ENCODE peak calls at places on chromosome 3, in ten cellular contexts. Q, C, D, I, K, W, Y, Z, E and O are unnamed samples. For H3K4me1 and H3K36me3, the result is how much of the 10 kb centered on the place peaks cover.

GRCh38 chr3:105516972-105517371 is 150.3 kb downstream of the ALCAM start:
- DNase-seq in K (no peak), Q (peak), C (no peak), Z (peak), I (peak), Y (no peak), D (no peak), W (no peak), E (no peak), O (no peak)

GRCh38 chr3:112446343-112446742 is 52.9 kb downstream of the BTLA start:
- DNase-seq in Q (peak), I (peak), Y (no peak), W (no peak), K (no peak), D (no peak), E (no peak), C (peak), Z (peak), O (no peak)

GRCh38 chr3:149898771-149899170 is 71.9 kb downstream of the PFN2 start:
- DNase-seq in Y (no peak), C (no peak), Z (no peak), D (no peak), E (no peak), K (peak), I (no peak), Q (peak), W (peak), O (no peak)

GRCh38 chr3:146543461-146544012 is 870 bp downstream of the PLSCR1 start:
- DNase-seq in Q (peak), Z (no peak), W (peak), C (peak), Y (peak), I (peak), K (peak), E (peak), D (no peak), O (no peak)

GRCh38 chr3:54906763-54907162 is 21.1 kb downstream of the LRTM1 start:
- DNase-seq in Q (no peak), D (no peak), E (no peak), I (no peak), C (no peak), Z (no peak), Y (no peak), K (no peak), W (no peak), O (no peak)

GRCh38 chr3:53823026-53823955 is 22.9 kb downstream of the CHDH start:
- DNase-seq in Q (no peak), Y (no peak), C (no peak), D (no peak), K (no peak), I (no peak), E (no peak), Z (no peak), W (no peak), O (no peak)

GRCh38 chr3:41357271-41357670 is 158.0 kb downstream of the CTNNB1 start:
- DNase-seq in E (no peak), Q (no peak), Z (no peak), D (no peak), C (no peak), I (no peak), Y (no peak), W (no peak), K (no peak), O (no peak)

GRCh38 chr3:87796137-87796899 is 262.5 kb downstream of the CGGBP1 start:
- DNase-seq in K (no peak), Y (no peak), I (peak), W (no peak), E (no peak), D (no peak), Z (no peak), Q (no peak), C (no peak), O (no peak)

GRCh38 chr3:27976933-27977332 is 254.8 kb upstream of the EOMES start:
- DNase-seq in W (no peak), Z (no peak), D (no peak), K (peak), E (peak), Y (no peak), Q (peak), I (peak), C (peak), O (peak)

GRCh38 chr3:99342374-99342773 is 296.0 kb upstream of the COL8A1 start:
- DNase-seq in Q (no peak), W (no peak), E (no peak), D (no peak), Y (no peak), C (no peak), I (no peak), K (no peak), Z (no peak), O (no peak)

GRCh38 chr3:133893683-133894333 is 1.9 kb downstream of the RAB6B start:
- DNase-seq in Q (no peak), Z (no peak), I (no peak), K (no peak), W (no peak), C (no peak), Y (no peak), E (no peak), D (no peak), O (no peak)

GRCh38 chr3:175648939-175649338 is 789.8 kb downstream of the NAALADL2 start:
- DNase-seq in I (no peak), K (no peak), E (no peak), Z (no peak), D (no peak), Q (no peak), C (no peak), Y (no peak), W (no peak), O (no peak)
- H3K4me1 ChIP-seq in I (under half), K (under half), E (under half), Z (under half), D (under half), Q (under half), C (under half), Y (under half), W (under half), O (under half)

DNA sequence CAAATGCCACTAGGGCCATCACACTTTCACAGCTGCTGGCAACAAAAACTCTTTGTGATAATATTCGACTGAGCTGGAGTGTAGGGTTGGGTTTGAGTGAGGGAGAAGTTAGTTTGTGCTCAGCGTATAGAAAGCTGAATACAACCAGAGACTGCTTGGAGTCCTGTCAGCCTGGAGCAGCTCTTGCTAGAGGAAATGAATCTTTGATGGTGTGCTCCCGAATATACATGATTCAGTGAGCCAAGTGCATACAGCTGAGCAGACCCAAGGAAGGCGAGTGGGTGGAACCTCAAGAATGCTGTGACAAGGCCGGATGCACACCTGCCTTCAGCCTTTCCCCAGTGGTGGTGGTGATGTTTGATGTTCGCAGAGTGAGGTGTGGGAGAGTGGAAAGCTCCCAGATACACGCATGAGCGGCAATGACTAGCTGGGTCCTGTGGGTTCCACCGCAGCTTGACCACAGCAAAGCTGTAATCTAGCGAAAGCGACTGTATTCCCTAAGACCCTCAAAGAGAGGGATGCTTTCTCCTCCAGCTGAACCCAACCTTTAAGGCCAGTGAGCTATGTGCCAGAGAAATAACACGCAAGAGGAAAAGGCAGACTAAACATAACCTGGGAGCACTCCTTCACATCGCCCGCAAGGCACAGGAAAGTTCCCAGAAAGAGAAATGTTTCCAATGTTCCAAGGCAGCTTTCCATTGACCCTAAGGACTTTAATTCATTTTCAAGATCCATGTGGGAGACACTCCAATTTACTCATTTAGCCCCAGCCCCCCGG is 1.2 kb downstream of the ARHGEF3 start:
- DNase-seq in Y (no peak), C (peak), E (no peak), K (no peak), Q (no peak), D (no peak), I (no peak), Z (no peak), W (no peak), O (no peak)
- H3K27ac ChIP-seq in Y (no peak), C (peak), E (peak), K (no peak), Q (no peak), D (peak), I (no peak), Z (no peak), W (peak), O (peak)

GRCh38 chr3:58134468-58134867 is 76.3 kb downstream of the DNASE1L3 start:
- DNase-seq in Q (no peak), W (no peak), D (no peak), Z (no peak), K (no peak), C (no peak), E (no peak), I (no peak), Y (no peak), O (no peak)

GRCh38 chr3:58131101-58131500 is 79.7 kb downstream of the DNASE1L3 start:
- DNase-seq in Y (no peak), Q (no peak), K (no peak), W (no peak), C (no peak), I (no peak), E (no peak), Z (no peak), D (no peak), O (no peak)

GRCh38 chr3:58132850-58133249 is 77.9 kb downstream of the DNASE1L3 start:
- DNase-seq in Y (no peak), K (no peak), E (no peak), I (no peak), Z (no peak), W (no peak), D (no peak), C (no peak), Q (no peak), O (no peak)

GRCh38 chr3:58129041-58129440 is 81.7 kb downstream of the DNASE1L3 start:
- DNase-seq in C (no peak), W (no peak), Y (no peak), D (no peak), Q (no peak), K (no peak), I (no peak), Z (no peak), E (no peak), O (no peak)

GRCh38 chr3:58130591-58130990 is 80.2 kb downstream of the DNASE1L3 start:
- DNase-seq in C (no peak), Y (no peak), Z (no peak), K (no peak), Q (no peak), W (no peak), D (no peak), I (no peak), E (no peak), O (no peak)
- H3K36me3 ChIP-seq in C (half or more), Y (under half), Z (under half), K (half or more), Q (under half), W (half or more), D (under half), I (under half), E (under half), O (half or more)

GRCh38 chr3:50320853-50321145 is 1.7 kb downstream of the HYAL2 start:
- DNase-seq in E (no peak), D (no peak), K (no peak), C (no peak), I (no peak), W (no peak), Q (no peak), Z (no peak), Y (no peak), O (no peak)
- H3K4me1 ChIP-seq in E (half or more), D (half or more), K (under half), C (half or more), I (under half), W (half or more), Q (under half), Z (under half), Y (under half), O (under half)

GRCh38 chr3:123609063-123609462 is 24.2 kb upstream of the HACD2 start:
- DNase-seq in E (no peak), Q (no peak), I (no peak), W (no peak), C (no peak), Z (no peak), Y (no peak), D (no peak), K (no peak), O (no peak)
- H3K27ac ChIP-seq in E (no peak), Q (no peak), I (no peak), W (no peak), C (no peak), Z (no peak), Y (no peak), D (no peak), K (no peak), O (no peak)

GRCh38 chr3:49121244-49121671 is 635 bp upstream of the USP19 start:
- DNase-seq in I (no peak), C (no peak), E (no peak), Z (no peak), Q (no peak), Y (no peak), W (no peak), K (no peak), D (no peak), O (no peak)

GRCh38 chr3:49122886-49123545 is 2.4 kb upstream of the USP19 start:
- DNase-seq in D (no peak), Q (no peak), W (no peak), C (no peak), Y (no peak), E (no peak), K (no peak), Z (no peak), I (no peak), O (no peak)

GRCh38 chr3:49120438-49121135 is at the start of gene USP19:
- DNase-seq in W (peak), Z (peak), I (peak), K (peak), Y (peak), Q (peak), E (peak), C (peak), D (peak), O (no peak)

GRCh38 chr3:49123687-49124086 is 3.1 kb upstream of the USP19 start:
- DNase-seq in K (no peak), Y (no peak), Z (no peak), C (no peak), I (no peak), D (no peak), Q (no peak), E (no peak), W (no peak), O (no peak)

GRCh38 chr3:49122022-49122421 is 1.4 kb upstream of the USP19 start:
- DNase-seq in I (no peak), Y (no peak), Z (no peak), W (no peak), C (no peak), D (no peak), E (no peak), Q (no peak), K (no peak), O (no peak)
- H3K36me3 ChIP-seq in I (under half), Y (under half), Z (under half), W (half or more), C (under half), D (half or more), E (under half), Q (under half), K (half or more), O (under half)

GRCh38 chr3:143171141-143171651 is 51.6 kb downstream of the CHST2 start:
- DNase-seq in E (no peak), K (peak), W (peak), I (no peak), Z (no peak), D (no peak), Q (peak), C (peak), Y (no peak), O (no peak)
- H3K4me1 ChIP-seq in E (under half), K (under half), W (under half), I (under half), Z (under half), D (under half), Q (under half), C (under half), Y (under half), O (under half)

DNA sequence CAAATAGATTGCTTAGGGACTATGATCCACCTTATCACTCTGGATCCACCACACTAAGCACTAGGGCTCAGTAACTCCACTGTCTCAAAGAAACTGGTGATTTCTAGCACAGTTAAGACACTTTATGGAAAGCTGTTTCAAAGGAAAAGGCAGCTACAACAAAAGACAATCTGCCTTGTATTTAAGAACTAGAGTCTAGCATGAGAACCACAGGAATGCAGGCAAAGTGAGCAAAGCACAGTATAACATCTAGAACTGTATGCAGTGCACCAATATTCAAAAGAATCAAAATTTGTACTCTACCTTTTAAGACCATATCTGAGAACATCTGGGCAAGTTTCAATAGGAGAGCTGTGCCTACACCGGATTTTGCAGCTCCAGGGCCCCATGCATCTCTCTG is 17.9 kb downstream of the TFRC start:
- DNase-seq in D (no peak), Z (no peak), K (peak), W (no peak), C (no peak), Y (no peak), E (no peak), Q (no peak), I (no peak), O (no peak)
- H3K27ac ChIP-seq in D (no peak), Z (no peak), K (no peak), W (no peak), C (no peak), Y (no peak), E (no peak), Q (no peak), I (no peak), O (no peak)

DNA sequence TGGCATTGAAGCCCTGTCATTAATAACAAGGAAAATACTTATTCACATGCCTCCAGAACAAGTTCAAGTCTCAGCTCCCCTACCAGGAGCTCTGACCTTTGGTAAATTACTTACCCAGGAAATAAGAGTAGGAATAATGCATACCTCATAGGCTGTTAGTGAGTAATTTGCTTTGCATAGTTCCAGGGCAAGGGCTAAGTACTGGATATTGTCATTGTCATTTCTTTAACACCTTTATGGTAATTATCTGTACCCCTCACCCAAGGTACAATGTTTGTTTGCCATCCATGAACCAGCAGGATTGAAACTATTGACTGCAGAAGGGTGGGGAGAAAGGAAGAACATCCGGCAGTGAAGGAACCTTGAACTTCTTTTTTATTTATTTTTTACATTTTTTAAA is 148.5 kb downstream of the SOX2 start:
- DNase-seq in D (no peak), Y (no peak), I (no peak), C (no peak), K (no peak), E (no peak), W (no peak), Z (no peak), Q (no peak), O (no peak)
- H3K36me3 ChIP-seq in D (under half), Y (under half), I (under half), C (under half), K (under half), E (under half), W (under half), Z (under half), Q (under half), O (under half)

GRCh38 chr3:13016726-13017255 is 56.4 kb downstream of the IQSEC1 start:
- DNase-seq in Y (peak), K (no peak), Z (no peak), W (no peak), D (no peak), Q (no peak), C (no peak), E (no peak), I (no peak), O (no peak)
- H3K4me1 ChIP-seq in Y (under half), K (under half), Z (half or more), W (under half), D (half or more), Q (under half), C (under half), E (half or more), I (under half), O (under half)